ENCODE peak calls at places on chromosomes 7 and 10, in five cellular contexts. E is Peyer's patch, T is astrocyte of the spinal cord, J is transverse colon, H is bronchial epithelial cell. K is an unnamed sample.

GRCh38 chr7:96361116-96361857 is 39.4 kb upstream of the SLC25A13 start:
- DNase-seq in E (no peak), H (no peak), T (no peak), J (no peak), K (no peak)

GRCh38 chr10:103487396-103487708 is 6.2 kb upstream of the NEURL1 start:
- DNase-seq in H (no peak), J (no peak), E (no peak), T (no peak), K (no peak)

GRCh38 chr10:43137701-43137970 is 609 bp upstream of the CSGALNACT2 start:
- DNase-seq in E (peak), J (peak), H (no peak), T (peak), K (peak)

GRCh38 chr7:70098905-70099672 is 500.8 kb downstream of the AUTS2 start:
- DNase-seq in E (no peak), H (no peak), J (no peak), T (peak), K (no peak)

GRCh38 chr7:15099074-15099473 is 196.5 kb upstream of the DGKB start:
- DNase-seq in E (no peak), H (no peak), T (no peak), J (no peak), K (no peak)

GRCh38 chr10:31739146-31739545 is 189.5 kb downstream of the ARHGAP12 start:
- DNase-seq in J (no peak), E (no peak), H (no peak), T (no peak), K (no peak)

GRCh38 chr10:103765981-103766380 is 89.4 kb downstream of the SH3PXD2A start:
- DNase-seq in T (peak), J (no peak), H (peak), E (peak), K (no peak)

GRCh38 chr7:11379641-11380040 is 406.0 kb downstream of the PHF14 start:
- DNase-seq in T (no peak), H (no peak), J (no peak), E (no peak), K (no peak)

GRCh38 chr10:17527530-17528146 is 73.2 kb upstream of the ST8SIA6 start:
- DNase-seq in T (peak), E (no peak), H (peak), J (no peak), K (peak)

GRCh38 chr10:80530251-80530650 is 7.5 kb upstream of the SH2D4B start:
- DNase-seq in T (no peak), H (peak), E (no peak), J (peak), K (peak)

GRCh38 chr7:35702541-35702940 is 7.6 kb upstream of the HERPUD2 start:
- DNase-seq in J (no peak), E (no peak), T (no peak), H (no peak), K (no peak)

GRCh38 chr10:21961847-21962246 is 41.7 kb downstream of the DNAJC1 start:
- DNase-seq in T (no peak), H (no peak), E (no peak), J (no peak), K (peak)

GRCh38 chr10:58932821-58933314 is 243.6 kb upstream of the PHYHIPL start:
- DNase-seq in H (no peak), E (no peak), J (no peak), T (no peak), K (peak)

GRCh38 chr10:122368502-122369254 is 5.8 kb upstream of the PLEKHA1 start:
- DNase-seq in H (no peak), T (no peak), J (no peak), E (no peak), K (peak)

GRCh38 chr7:108310351-108310750 is 145.9 kb downstream of the NRCAM start:
- DNase-seq in J (no peak), E (no peak), H (no peak), T (peak), K (peak)

GRCh38 chr7:152760384-152761115 is 998 bp downstream of the ACTR3B start:
- DNase-seq in T (peak), H (peak), J (no peak), E (no peak), K (peak)

GRCh38 chr7:43834463-43835251 is 34.7 kb downstream of the MRPS24 start:
- DNase-seq in J (no peak), H (peak), T (peak), E (no peak), K (peak)

GRCh38 chr10:51204076-51204475 is 129.8 kb downstream of the PRKG1 start:
- DNase-seq in T (no peak), E (no peak), H (no peak), J (no peak), K (no peak)

GRCh38 chr10:51206471-51206870 is 132.2 kb downstream of the PRKG1 start:
- DNase-seq in J (no peak), E (no peak), H (no peak), T (no peak), K (peak)

GRCh38 chr10:51204691-51205090 is 130.4 kb downstream of the PRKG1 start:
- DNase-seq in H (no peak), T (no peak), E (no peak), J (no peak), K (no peak)

GRCh38 chr10:51201947-51202346 is 127.7 kb downstream of the PRKG1 start:
- DNase-seq in T (no peak), H (no peak), E (no peak), J (peak), K (no peak)

DNA sequence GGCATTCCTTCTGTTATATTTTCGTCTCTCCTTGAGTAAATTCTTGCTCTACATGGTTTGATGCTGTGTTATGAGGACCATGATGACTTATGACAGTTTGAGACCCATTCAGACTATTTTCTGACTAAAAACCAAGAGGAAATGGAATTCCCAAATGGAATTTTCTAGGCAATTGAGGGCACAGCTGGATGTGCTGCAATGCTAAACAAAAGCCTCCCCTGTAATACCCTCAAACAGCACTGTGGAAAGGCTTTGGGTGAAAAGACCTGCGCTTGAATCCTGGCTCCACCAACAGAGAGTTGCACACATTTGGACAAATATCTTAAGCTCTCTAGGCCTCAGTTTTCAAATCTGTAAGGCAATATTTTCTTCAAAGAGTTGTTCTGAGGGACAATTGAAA is 129.1 kb downstream of the PRKG1 start:
- DNase-seq in H (no peak), J (no peak), E (no peak), T (no peak), K (no peak)
- TF ChIP-seq CTCF in H (no peak), J (no peak), E (no peak), T (no peak), K (no peak)

GRCh38 chr10:124092270-124093075 is 925 bp downstream of the CHST15 start:
- DNase-seq in E (peak), T (peak), J (peak), H (peak), K (no peak)
- TF ChIP-seq CTCF in E (no peak), T (no peak), J (no peak), H (peak), K (no peak)

GRCh38 chr10:81600185-81600584 is 274.8 kb upstream of the NRG3 start:
- DNase-seq in J (no peak), H (peak), T (peak), E (no peak), K (no peak)

GRCh38 chr10:81594991-81595390 is 280.0 kb upstream of the NRG3 start:
- DNase-seq in J (no peak), H (no peak), T (no peak), E (no peak), K (no peak)
- TF ChIP-seq CTCF in J (no peak), H (no peak), T (no peak), E (no peak), K (no peak)

GRCh38 chr10:13773043-13773442 is 186.3 kb downstream of the PRPF18 start:
- DNase-seq in J (no peak), H (peak), T (no peak), E (no peak), K (no peak)

GRCh38 chr10:13769926-13770325 is 183.2 kb downstream of the PRPF18 start:
- DNase-seq in T (no peak), H (peak), J (no peak), E (no peak), K (no peak)

GRCh38 chr10:13773496-13774170 is 186.9 kb downstream of the PRPF18 start:
- DNase-seq in T (no peak), H (no peak), E (no peak), J (no peak), K (no peak)

GRCh38 chr10:13770760-13771493 is 184.2 kb downstream of the PRPF18 start:
- DNase-seq in H (no peak), E (no peak), J (no peak), T (no peak), K (no peak)

GRCh38 chr10:13771992-13772391 is 185.2 kb downstream of the PRPF18 start:
- DNase-seq in H (no peak), J (no peak), T (no peak), E (no peak), K (no peak)
- TF ChIP-seq CTCF in H (no peak), J (no peak), T (no peak), E (no peak), K (no peak)

GRCh38 chr10:47111329-47111862 is 188.6 kb upstream of the GDF10 start:
- DNase-seq in H (no peak), E (no peak), T (no peak), J (no peak), K (no peak)
- TF ChIP-seq CTCF in H (no peak), E (no peak), T (no peak), J (no peak), K (no peak)

GRCh38 chr10:77965294-77965693 is 38.7 kb upstream of the DLG5 start:
- DNase-seq in J (no peak), H (peak), T (peak), E (no peak), K (peak)
- TF ChIP-seq CTCF in J (no peak), H (no peak), T (no peak), E (no peak), K (peak)